ENCODE peak calls at places on chromosome 14, in nine cellular contexts. One of them, this sample, is unnamed.

GRCh38 chr14:71497645-71498086 is 434.6 kb upstream of the RGS6 start:
- DNase-seq in nephron progenitor cell: no peak
- DNase-seq in GM12865: peak
- DNase-seq in fibroblast of villous mesenchyme: peak
- DNase-seq in astrocyte of the spinal cord: peak
- DNase-seq in sigmoid colon: no peak
- DNase-seq in heart left ventricle: no peak
- DNase-seq in endodermal cell: no peak
- DNase-seq in neural progenitor cell: no peak
- DNase-seq in this sample: no peak

GRCh38 chr14:83816755-83817154 is 1713.2 kb upstream of the FLRT2 start:
- DNase-seq in fibroblast of villous mesenchyme: peak
- DNase-seq in endodermal cell: no peak
- DNase-seq in neural progenitor cell: no peak
- DNase-seq in sigmoid colon: no peak
- DNase-seq in nephron progenitor cell: peak
- DNase-seq in GM12865: no peak
- DNase-seq in astrocyte of the spinal cord: no peak
- DNase-seq in heart left ventricle: no peak
- DNase-seq in this sample: no peak

GRCh38 chr14:90454041-90455000 is 57.5 kb downstream of the CALM1 start:
- DNase-seq in neural progenitor cell: peak
- DNase-seq in heart left ventricle: peak
- DNase-seq in fibroblast of villous mesenchyme: peak
- DNase-seq in endodermal cell: peak
- DNase-seq in sigmoid colon: peak
- DNase-seq in nephron progenitor cell: peak
- DNase-seq in astrocyte of the spinal cord: peak
- DNase-seq in GM12865: peak
- DNase-seq in this sample: peak

GRCh38 chr14:68692216-68692615 is 100.7 kb downstream of the ZFP36L1 start:
- DNase-seq in endodermal cell: no peak
- DNase-seq in astrocyte of the spinal cord: no peak
- DNase-seq in sigmoid colon: peak
- DNase-seq in neural progenitor cell: no peak
- DNase-seq in fibroblast of villous mesenchyme: no peak
- DNase-seq in nephron progenitor cell: no peak
- DNase-seq in GM12865: no peak
- DNase-seq in heart left ventricle: no peak
- DNase-seq in this sample: no peak

GRCh38 chr14:36070056-36071043 is 106.2 kb downstream of the PTCSC3 start:
- DNase-seq in sigmoid colon: no peak
- DNase-seq in astrocyte of the spinal cord: peak
- DNase-seq in fibroblast of villous mesenchyme: peak
- DNase-seq in endodermal cell: peak
- DNase-seq in neural progenitor cell: peak
- DNase-seq in heart left ventricle: no peak
- DNase-seq in GM12865: peak
- DNase-seq in nephron progenitor cell: peak
- DNase-seq in this sample: peak

GRCh38 chr14:76313861-76314260 is 62.1 kb upstream of the ESRRB start:
- DNase-seq in nephron progenitor cell: no peak
- DNase-seq in GM12865: no peak
- DNase-seq in heart left ventricle: no peak
- DNase-seq in astrocyte of the spinal cord: no peak
- DNase-seq in sigmoid colon: peak
- DNase-seq in fibroblast of villous mesenchyme: no peak
- DNase-seq in neural progenitor cell: no peak
- DNase-seq in endodermal cell: no peak
- DNase-seq in this sample: no peak

GRCh38 chr14:26199599-26200370 is 398.0 kb downstream of the NOVA1 start:
- DNase-seq in GM12865: no peak
- DNase-seq in astrocyte of the spinal cord: peak
- DNase-seq in heart left ventricle: no peak
- DNase-seq in sigmoid colon: no peak
- DNase-seq in fibroblast of villous mesenchyme: no peak
- DNase-seq in nephron progenitor cell: no peak
- DNase-seq in neural progenitor cell: no peak
- DNase-seq in endodermal cell: no peak
- DNase-seq in this sample: no peak

GRCh38 chr14:106378191-106378590 is 851.8 kb downstream of the TMEM121 start:
- DNase-seq in astrocyte of the spinal cord: no peak
- DNase-seq in endodermal cell: no peak
- DNase-seq in heart left ventricle: no peak
- DNase-seq in fibroblast of villous mesenchyme: no peak
- DNase-seq in nephron progenitor cell: no peak
- DNase-seq in GM12865: no peak
- DNase-seq in sigmoid colon: no peak
- DNase-seq in neural progenitor cell: no peak
- DNase-seq in this sample: no peak

GRCh38 chr14:91405241-91405721 is 12.3 kb downstream of the CCDC88C start:
- DNase-seq in heart left ventricle: no peak
- DNase-seq in endodermal cell: no peak
- DNase-seq in neural progenitor cell: no peak
- DNase-seq in nephron progenitor cell: no peak
- DNase-seq in sigmoid colon: no peak
- DNase-seq in astrocyte of the spinal cord: no peak
- DNase-seq in fibroblast of villous mesenchyme: no peak
- DNase-seq in GM12865: no peak
- DNase-seq in this sample: no peak

GRCh38 chr14:101132051-101132541 is 228.6 kb upstream of the RTL1 start:
- DNase-seq in neural progenitor cell: no peak
- DNase-seq in heart left ventricle: no peak
- DNase-seq in fibroblast of villous mesenchyme: no peak
- DNase-seq in endodermal cell: no peak
- DNase-seq in nephron progenitor cell: no peak
- DNase-seq in astrocyte of the spinal cord: no peak
- DNase-seq in sigmoid colon: no peak
- DNase-seq in GM12865: no peak
- DNase-seq in this sample: no peak

GRCh38 chr14:20652996-20653975 is 11.8 kb upstream of the OR6S1 start:
- DNase-seq in heart left ventricle: no peak
- DNase-seq in fibroblast of villous mesenchyme: peak
- DNase-seq in neural progenitor cell: peak
- DNase-seq in GM12865: peak
- DNase-seq in endodermal cell: peak
- DNase-seq in sigmoid colon: no peak
- DNase-seq in nephron progenitor cell: peak
- DNase-seq in astrocyte of the spinal cord: peak
- DNase-seq in this sample: peak

GRCh38 chr14:68466491-68466977 is 326.3 kb downstream of the ZFP36L1 start:
- DNase-seq in endodermal cell: no peak
- DNase-seq in sigmoid colon: no peak
- DNase-seq in nephron progenitor cell: no peak
- DNase-seq in fibroblast of villous mesenchyme: peak
- DNase-seq in GM12865: no peak
- DNase-seq in heart left ventricle: no peak
- DNase-seq in neural progenitor cell: no peak
- DNase-seq in astrocyte of the spinal cord: peak
- DNase-seq in this sample: no peak

GRCh38 chr14:25110101-25110500 is 60.2 kb upstream of the STXBP6 start:
- DNase-seq in GM12865: no peak
- DNase-seq in sigmoid colon: no peak
- DNase-seq in astrocyte of the spinal cord: no peak
- DNase-seq in neural progenitor cell: no peak
- DNase-seq in heart left ventricle: no peak
- DNase-seq in nephron progenitor cell: no peak
- DNase-seq in fibroblast of villous mesenchyme: no peak
- DNase-seq in endodermal cell: no peak
- DNase-seq in this sample: no peak

GRCh38 chr14:91185721-91186120 is 58.8 kb downstream of the GPR68 start:
- DNase-seq in GM12865: no peak
- DNase-seq in neural progenitor cell: no peak
- DNase-seq in heart left ventricle: no peak
- DNase-seq in sigmoid colon: no peak
- DNase-seq in fibroblast of villous mesenchyme: peak
- DNase-seq in endodermal cell: no peak
- DNase-seq in nephron progenitor cell: no peak
- DNase-seq in astrocyte of the spinal cord: no peak
- DNase-seq in this sample: no peak

GRCh38 chr14:64951724-64952123 is 9.2 kb upstream of the GPX2 start:
- DNase-seq in fibroblast of villous mesenchyme: no peak
- DNase-seq in heart left ventricle: peak
- DNase-seq in endodermal cell: no peak
- DNase-seq in astrocyte of the spinal cord: no peak
- DNase-seq in neural progenitor cell: no peak
- DNase-seq in sigmoid colon: peak
- DNase-seq in nephron progenitor cell: no peak
- DNase-seq in GM12865: no peak
- DNase-seq in this sample: no peak

DNA sequence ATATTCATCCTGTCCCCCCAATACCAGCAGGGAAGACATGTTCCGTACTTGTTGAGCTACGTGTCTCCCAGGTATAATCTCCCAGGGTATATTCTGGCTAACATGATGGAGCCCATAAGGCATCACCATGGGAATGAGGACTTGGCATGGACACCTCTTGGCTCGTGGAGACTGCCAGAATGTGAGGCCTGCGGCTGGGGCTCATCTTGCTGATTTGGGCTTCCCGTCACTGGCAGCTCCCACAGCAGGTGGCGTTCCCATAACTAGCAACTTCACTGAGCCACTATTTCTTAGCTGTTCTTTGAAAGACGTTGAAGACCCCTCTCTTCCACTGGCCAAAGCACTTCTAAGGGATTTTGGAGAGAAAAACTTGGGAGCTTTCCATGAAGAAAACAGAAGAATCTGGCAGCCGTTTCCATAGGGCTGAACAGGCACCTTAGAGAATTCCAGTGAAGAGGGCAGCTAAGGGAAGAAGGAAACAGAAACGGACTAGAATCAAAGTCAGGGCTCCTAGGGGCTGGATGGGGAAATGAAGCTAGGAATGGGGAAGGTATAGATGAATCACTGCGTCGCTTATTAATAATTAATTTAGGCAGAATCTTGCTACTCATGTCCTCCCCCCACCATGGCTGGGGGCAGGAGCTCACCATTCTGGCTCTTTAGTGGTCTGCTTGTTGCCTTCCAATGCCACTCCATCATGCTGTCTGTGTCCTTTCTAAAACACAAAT is 39.7 kb upstream of the FOS start:
- DNase-seq in fibroblast of villous mesenchyme: no peak
- DNase-seq in sigmoid colon: no peak
- DNase-seq in GM12865: no peak
- DNase-seq in heart left ventricle: no peak
- DNase-seq in neural progenitor cell: peak
- DNase-seq in nephron progenitor cell: no peak
- DNase-seq in endodermal cell: no peak
- DNase-seq in astrocyte of the spinal cord: peak
- DNase-seq in this sample: no peak
- TF ChIP-seq CTCF in fibroblast of villous mesenchyme: no peak
- TF ChIP-seq CTCF in sigmoid colon: no peak
- TF ChIP-seq CTCF in GM12865: no peak
- TF ChIP-seq CTCF in heart left ventricle: peak
- TF ChIP-seq CTCF in neural progenitor cell: no peak
- TF ChIP-seq CTCF in nephron progenitor cell: no peak
- TF ChIP-seq CTCF in endodermal cell: no peak
- TF ChIP-seq CTCF in astrocyte of the spinal cord: no peak
- TF ChIP-seq CTCF in this sample: no peak

GRCh38 chr14:100056964-100057817 is 8.0 kb upstream of the EVL start:
- DNase-seq in fibroblast of villous mesenchyme: peak
- DNase-seq in sigmoid colon: no peak
- DNase-seq in astrocyte of the spinal cord: peak
- DNase-seq in nephron progenitor cell: no peak
- DNase-seq in heart left ventricle: no peak
- DNase-seq in neural progenitor cell: no peak
- DNase-seq in GM12865: peak
- DNase-seq in endodermal cell: no peak
- DNase-seq in this sample: no peak
- TF ChIP-seq CTCF in fibroblast of villous mesenchyme: peak
- TF ChIP-seq CTCF in sigmoid colon: peak
- TF ChIP-seq CTCF in astrocyte of the spinal cord: peak
- TF ChIP-seq CTCF in nephron progenitor cell: no peak
- TF ChIP-seq CTCF in heart left ventricle: peak
- TF ChIP-seq CTCF in neural progenitor cell: peak
- TF ChIP-seq CTCF in GM12865: peak
- TF ChIP-seq CTCF in endodermal cell: peak
- TF ChIP-seq CTCF in this sample: no peak

GRCh38 chr14:56244138-56244789 is 126.1 kb downstream of the PELI2 start:
- DNase-seq in heart left ventricle: no peak
- DNase-seq in sigmoid colon: no peak
- DNase-seq in endodermal cell: no peak
- DNase-seq in GM12865: no peak
- DNase-seq in fibroblast of villous mesenchyme: peak
- DNase-seq in astrocyte of the spinal cord: peak
- DNase-seq in nephron progenitor cell: no peak
- DNase-seq in neural progenitor cell: no peak
- DNase-seq in this sample: no peak

GRCh38 chr14:56248442-56248841 is 130.2 kb downstream of the PELI2 start:
- DNase-seq in astrocyte of the spinal cord: no peak
- DNase-seq in neural progenitor cell: no peak
- DNase-seq in GM12865: no peak
- DNase-seq in fibroblast of villous mesenchyme: no peak
- DNase-seq in heart left ventricle: no peak
- DNase-seq in endodermal cell: no peak
- DNase-seq in sigmoid colon: no peak
- DNase-seq in nephron progenitor cell: no peak
- DNase-seq in this sample: no peak

GRCh38 chr14:56243110-56243509 is 124.9 kb downstream of the PELI2 start:
- DNase-seq in fibroblast of villous mesenchyme: no peak
- DNase-seq in sigmoid colon: no peak
- DNase-seq in GM12865: no peak
- DNase-seq in heart left ventricle: no peak
- DNase-seq in neural progenitor cell: peak
- DNase-seq in nephron progenitor cell: no peak
- DNase-seq in astrocyte of the spinal cord: no peak
- DNase-seq in endodermal cell: no peak
- DNase-seq in this sample: no peak

DNA sequence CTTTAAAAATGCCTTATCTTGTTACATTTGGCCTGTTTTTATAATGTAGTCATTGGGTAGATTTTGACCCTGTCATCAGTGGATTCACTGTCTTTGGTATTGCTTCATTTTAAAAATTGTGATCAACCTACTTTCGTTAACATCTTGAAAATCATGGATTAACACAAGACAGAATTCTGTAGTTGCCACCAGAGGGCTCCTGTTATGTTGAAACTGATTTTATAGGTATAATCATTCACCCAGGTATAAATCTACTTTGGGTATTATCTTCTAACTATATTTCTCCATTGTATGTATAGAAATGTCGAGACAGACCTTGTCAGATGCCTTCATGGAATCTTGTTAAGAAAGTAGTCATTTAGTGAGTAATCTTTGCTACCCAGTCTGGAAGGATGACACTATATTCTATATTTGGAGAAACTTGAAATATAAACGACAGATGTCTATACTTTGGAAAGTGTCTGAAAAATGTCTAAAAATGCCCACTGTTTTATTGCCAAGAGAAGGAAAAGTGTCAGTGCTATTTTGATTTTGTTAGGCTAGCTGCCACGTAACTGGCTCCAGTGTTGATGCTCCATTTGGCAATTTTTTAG is 129.4 kb downstream of the PELI2 start:
- DNase-seq in sigmoid colon: no peak
- DNase-seq in nephron progenitor cell: no peak
- DNase-seq in GM12865: no peak
- DNase-seq in fibroblast of villous mesenchyme: peak
- DNase-seq in endodermal cell: no peak
- DNase-seq in astrocyte of the spinal cord: peak
- DNase-seq in heart left ventricle: no peak
- DNase-seq in neural progenitor cell: no peak
- DNase-seq in this sample: no peak
- TF ChIP-seq CTCF in sigmoid colon: no peak
- TF ChIP-seq CTCF in nephron progenitor cell: no peak
- TF ChIP-seq CTCF in GM12865: no peak
- TF ChIP-seq CTCF in fibroblast of villous mesenchyme: peak
- TF ChIP-seq CTCF in endodermal cell: peak
- TF ChIP-seq CTCF in astrocyte of the spinal cord: peak
- TF ChIP-seq CTCF in heart left ventricle: peak
- TF ChIP-seq CTCF in neural progenitor cell: peak
- TF ChIP-seq CTCF in this sample: peak

GRCh38 chr14:72800848-72801370 is 93.0 kb downstream of the DPF3 start:
- DNase-seq in heart left ventricle: no peak
- DNase-seq in endodermal cell: no peak
- DNase-seq in neural progenitor cell: no peak
- DNase-seq in GM12865: no peak
- DNase-seq in fibroblast of villous mesenchyme: no peak
- DNase-seq in nephron progenitor cell: no peak
- DNase-seq in sigmoid colon: no peak
- DNase-seq in astrocyte of the spinal cord: no peak
- DNase-seq in this sample: no peak
- TF ChIP-seq CTCF in heart left ventricle: no peak
- TF ChIP-seq CTCF in endodermal cell: no peak
- TF ChIP-seq CTCF in neural progenitor cell: no peak
- TF ChIP-seq CTCF in GM12865: no peak
- TF ChIP-seq CTCF in fibroblast of villous mesenchyme: no peak
- TF ChIP-seq CTCF in nephron progenitor cell: no peak
- TF ChIP-seq CTCF in sigmoid colon: no peak
- TF ChIP-seq CTCF in astrocyte of the spinal cord: no peak
- TF ChIP-seq CTCF in this sample: no peak